ENCODE peak calls at places on chromosomes 6 and 20, in nine cellular contexts. H, B, P, T, V, K, F, R and J are unnamed samples.
A peak's percentile ranks its signal among the peaks of the same experiment; 100 is the strongest.

GRCh38 chr6:85418059-85418458 is 31.8 kb upstream of the NT5E start:
- DNase-seq in T (no peak), B (no peak), H (no peak), F (peak; percentile 79), K (no peak), R (no peak), P (no peak), V (no peak), J (no peak)

GRCh38 chr6:905541-905940 is 212.6 kb upstream of the EXOC2 start:
- DNase-seq in K (no peak), R (no peak), V (no peak), P (no peak), T (no peak), B (no peak), F (no peak), H (no peak), J (no peak)

GRCh38 chr20:36306557-36307411 is 645 bp downstream of the DLGAP4 start:
- DNase-seq in H (no peak), R (peak; percentile 24), K (no peak), V (no peak), P (no peak), F (no peak), B (no peak), T (no peak), J (no peak)

GRCh38 chr20:5395932-5396727 is 79.4 kb upstream of the PROKR2 start:
- DNase-seq in R (no peak), H (no peak), P (no peak), K (no peak), F (no peak), T (no peak), V (no peak), B (no peak), J (no peak)

GRCh38 chr6:168270274-168271174 is 49.1 kb downstream of the DACT2 start:
- DNase-seq in B (no peak), K (no peak), V (no peak), H (no peak), F (no peak), P (no peak), T (peak; percentile 91), R (peak; percentile 41), J (no peak)

GRCh38 chr20:53891306-53891894 is 179.0 kb downstream of the BCAS1 start:
- DNase-seq in K (no peak), B (no peak), H (no peak), F (peak; percentile 68), P (no peak), R (no peak), V (no peak), T (no peak), J (no peak)

GRCh38 chr20:36126836-36127529 is 27.6 kb upstream of the EPB41L1 start:
- DNase-seq in V (no peak), K (no peak), F (no peak), R (no peak), B (no peak), P (no peak), T (no peak), H (no peak), J (no peak)

GRCh38 chr6:169859978-169860703 is 108.7 kb downstream of the ERMARD start:
- DNase-seq in V (no peak), F (no peak), P (peak; percentile 43), R (peak; percentile 24), T (peak; percentile 32), B (no peak), H (peak; percentile 26), K (no peak), J (no peak)

GRCh38 chr6:151389640-151390275 is 1.6 kb downstream of the ZBTB2 start:
- DNase-seq in B (peak; percentile 45), F (peak; percentile 86), T (peak; percentile 63), K (peak; percentile 54), V (peak; percentile 64), R (peak; percentile 59), H (peak; percentile 63), P (peak; percentile 59), J (no peak)

GRCh38 chr6:44306710-44307109 is 6.4 kb downstream of the AARS2 start:
- DNase-seq in K (no peak), P (no peak), V (no peak), R (no peak), F (no peak), T (no peak), H (no peak), B (no peak), J (no peak)

GRCh38 chr20:1072258-1072657 is 46.1 kb upstream of the PSMF1 start:
- DNase-seq in P (no peak), T (no peak), V (no peak), R (no peak), H (no peak), K (no peak), F (no peak), B (no peak), J (no peak)

GRCh38 chr20:51591871-51592270 is 49.4 kb upstream of the NFATC2 start:
- DNase-seq in V (no peak), T (no peak), B (no peak), P (no peak), R (no peak), F (no peak), K (no peak), H (no peak), J (no peak)

GRCh38 chr6:52407467-52407866 is 12.7 kb upstream of the EFHC1 start:
- DNase-seq in H (peak; percentile 28), R (no peak), P (no peak), K (no peak), B (no peak), V (peak; percentile 68), T (no peak), F (peak; percentile 79), J (no peak)

GRCh38 chr20:58810116-58810878 is 40.4 kb downstream of the GNAS-AS1 start:
- DNase-seq in P (no peak), R (no peak), H (no peak), V (no peak), T (no peak), K (no peak), F (peak; percentile 41), B (no peak), J (no peak)

GRCh38 chr20:63124782-63125580 is 91.0 kb downstream of the YTHDF1 start:
- DNase-seq in T (peak; percentile 31), V (no peak), F (no peak), B (peak; percentile 19), H (no peak), R (no peak), P (peak; percentile 43), K (no peak), J (no peak)
- H3K27me3 ChIP-seq in T (no peaks in the 10 kb centered on the region), V (peaks cover 41% of the 10 kb centered on the region), F (peaks cover 36% of the 10 kb centered on the region), B (no peaks in the 10 kb centered on the region), H (peaks cover 16% of the 10 kb centered on the region), R (peaks cover 92% of the 10 kb centered on the region), P (no peaks in the 10 kb centered on the region), K (peaks cover 19% of the 10 kb centered on the region), J (no peaks in the 10 kb centered on the region)

DNA sequence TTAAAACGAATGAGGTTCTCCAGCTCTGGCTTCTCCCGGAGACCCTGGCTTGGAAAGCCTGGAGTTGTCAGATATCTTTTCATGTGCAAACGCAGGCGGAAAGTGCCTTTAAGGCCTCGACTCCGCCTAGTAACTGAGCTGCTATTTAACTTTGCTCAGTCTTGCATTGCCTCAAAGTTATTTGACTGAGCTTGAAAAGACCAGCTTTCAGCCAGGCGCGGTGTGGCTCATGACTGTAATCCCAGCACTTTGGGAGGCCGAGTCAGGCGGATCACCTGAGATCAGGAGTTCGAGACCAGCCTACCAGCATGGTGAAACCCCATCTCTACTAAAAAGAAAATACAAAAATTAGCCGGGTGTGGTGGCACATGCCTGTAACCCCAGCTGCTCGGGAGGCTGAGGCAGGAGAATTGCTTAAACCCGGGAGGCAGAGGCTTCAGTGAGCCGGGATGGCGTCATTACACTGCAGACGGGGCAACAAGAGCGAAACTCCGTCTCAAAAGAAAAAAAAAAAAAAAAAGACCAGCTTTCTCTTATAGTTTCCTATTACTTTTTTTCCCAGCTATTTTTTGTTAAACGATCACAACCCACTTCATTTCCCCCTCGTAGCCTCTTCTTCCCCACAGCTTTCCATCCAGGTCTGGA is 1.9 kb downstream of the GCNT2 start:
- DNase-seq in V (peak; percentile 80), R (peak; percentile 57), H (no peak), B (peak; percentile 82), K (no peak), T (no peak), F (no peak), P (no peak), J (no peak)
- H3K4me1 ChIP-seq in V (peaks cover 50% of the 10 kb centered on the region), R (peaks cover 31% of the 10 kb centered on the region), H (peaks cover 12% of the 10 kb centered on the region), B (peaks cover 6% of the 10 kb centered on the region), K (no peaks in the 10 kb centered on the region), T (no peaks in the 10 kb centered on the region), F (no peaks in the 10 kb centered on the region), P (no peaks in the 10 kb centered on the region), J (no peaks in the 10 kb centered on the region)

GRCh38 chr20:25037288-25038102 is 20.4 kb downstream of the ACSS1 start:
- DNase-seq in P (no peak), F (no peak), K (no peak), B (no peak), V (no peak), T (no peak), H (no peak), R (no peak), J (peak; percentile 11)

GRCh38 chr20:25038103-25038410 is 19.9 kb downstream of the ACSS1 start:
- DNase-seq in P (no peak), H (no peak), K (no peak), T (no peak), B (no peak), F (no peak), V (no peak), R (no peak), J (no peak)

GRCh38 chr20:25036331-25036936 is 21.5 kb downstream of the ACSS1 start:
- DNase-seq in F (no peak), P (no peak), K (no peak), B (no peak), H (peak; percentile 24), R (no peak), T (no peak), V (no peak), J (no peak)

GRCh38 chr20:25033941-25034335 is 24.0 kb downstream of the ACSS1 start:
- DNase-seq in P (no peak), T (no peak), V (no peak), R (no peak), K (no peak), B (no peak), F (no peak), H (no peak), J (no peak)

GRCh38 chr20:25035924-25036323 is 22.0 kb downstream of the ACSS1 start:
- DNase-seq in H (peak; percentile 39), K (no peak), P (no peak), B (no peak), F (no peak), T (no peak), R (no peak), V (no peak), J (no peak)
- H3K27ac ChIP-seq in H (peak overlapping the region; percentile 62), K (peak overlapping the region; percentile 87), P (no peak overlapping the region), B (no peak overlapping the region), F (no peak overlapping the region), T (no peak overlapping the region), R (peak overlapping the region; percentile 67), V (no peak overlapping the region), J (peak overlapping the region; percentile 16)

DNA sequence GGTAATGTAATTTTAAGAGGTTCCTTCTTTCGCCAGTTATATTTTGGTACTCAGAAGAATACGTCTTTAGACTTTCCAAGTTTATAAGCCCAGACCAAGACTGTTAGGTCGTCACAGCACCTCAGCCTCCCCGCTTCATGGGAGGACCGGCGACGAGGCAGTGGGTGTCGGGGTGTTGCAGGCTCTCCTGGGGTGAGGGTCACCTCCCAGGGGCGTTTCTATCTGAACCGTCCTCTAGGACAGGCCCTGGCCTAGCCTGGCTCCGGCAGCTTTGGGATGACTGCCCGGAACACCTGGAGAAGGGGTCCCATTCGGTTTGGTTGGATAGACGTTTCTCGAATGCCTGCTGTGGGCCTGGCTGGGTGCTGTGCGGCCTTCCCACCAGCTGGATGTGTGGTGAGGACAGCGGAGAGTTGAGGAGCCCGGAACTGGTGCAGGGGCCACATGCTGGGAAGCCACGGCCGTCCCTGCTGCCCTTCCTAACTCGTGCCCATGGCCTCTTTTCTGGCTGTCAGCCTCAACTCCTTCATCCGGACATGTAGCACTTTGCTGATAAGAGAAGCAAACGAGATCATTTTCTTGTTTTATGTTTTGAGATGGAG is 1.1 kb downstream of the OSBPL2 start:
- DNase-seq in V (no peak), P (no peak), K (no peak), B (no peak), F (peak; percentile 52), T (no peak), R (no peak), H (no peak), J (no peak)
- H3K27me3 ChIP-seq in V (peaks cover 3% of the 10 kb centered on the region), P (no peaks in the 10 kb centered on the region), K (no peaks in the 10 kb centered on the region), B (no peaks in the 10 kb centered on the region), F (no peaks in the 10 kb centered on the region), T (no peaks in the 10 kb centered on the region), R (peaks cover 15% of the 10 kb centered on the region), H (no peaks in the 10 kb centered on the region), J (no peaks in the 10 kb centered on the region)